ENCODE peak calls at places on chromosome 4, in ten cellular contexts. One of them, this sample, is unnamed.

GRCh38 chr4:87065016-87065415 is 130.2 kb downstream of the AFF1 start:
- DNase-seq in frontal cortex: no peak
- DNase-seq in K562: no peak
- DNase-seq in uterus: no peak
- DNase-seq in stromal cell of bone marrow: no peak
- DNase-seq in stimulated activated CD4-positive, alpha-beta T cell treated with anti-CD3 and anti-CD28 coated beads, Interleukin-15, amount 100 ng/mL, for 1 hour: no peak
- DNase-seq in CD4-positive, CD25-positive, alpha-beta regulatory T cell: no peak
- DNase-seq in ureter: no peak
- DNase-seq in fibroblast of villous mesenchyme: no peak
- DNase-seq in hypothalamus: no peak
- DNase-seq in this sample: no peak

GRCh38 chr4:150236626-150237025 is 158.4 kb downstream of the DCLK2 start:
- DNase-seq in frontal cortex: no peak
- DNase-seq in K562: no peak
- DNase-seq in uterus: no peak
- DNase-seq in stromal cell of bone marrow: no peak
- DNase-seq in stimulated activated CD4-positive, alpha-beta T cell treated with anti-CD3 and anti-CD28 coated beads, Interleukin-15, amount 100 ng/mL, for 1 hour: no peak
- DNase-seq in CD4-positive, CD25-positive, alpha-beta regulatory T cell: no peak
- DNase-seq in ureter: no peak
- DNase-seq in fibroblast of villous mesenchyme: no peak
- DNase-seq in hypothalamus: no peak
- DNase-seq in this sample: no peak

GRCh38 chr4:6746721-6747689 is 31.0 kb downstream of the BLOC1S4 start:
- DNase-seq in frontal cortex: no peak
- DNase-seq in K562: no peak
- DNase-seq in uterus: no peak
- DNase-seq in stromal cell of bone marrow: no peak
- DNase-seq in stimulated activated CD4-positive, alpha-beta T cell treated with anti-CD3 and anti-CD28 coated beads, Interleukin-15, amount 100 ng/mL, for 1 hour: no peak
- DNase-seq in CD4-positive, CD25-positive, alpha-beta regulatory T cell: no peak
- DNase-seq in ureter: peak
- DNase-seq in fibroblast of villous mesenchyme: no peak
- DNase-seq in hypothalamus: no peak
- DNase-seq in this sample: no peak

GRCh38 chr4:115841873-115842272 is 728.5 kb upstream of the NDST4 start:
- DNase-seq in frontal cortex: no peak
- DNase-seq in K562: no peak
- DNase-seq in uterus: no peak
- DNase-seq in stromal cell of bone marrow: no peak
- DNase-seq in stimulated activated CD4-positive, alpha-beta T cell treated with anti-CD3 and anti-CD28 coated beads, Interleukin-15, amount 100 ng/mL, for 1 hour: no peak
- DNase-seq in CD4-positive, CD25-positive, alpha-beta regulatory T cell: no peak
- DNase-seq in ureter: no peak
- DNase-seq in fibroblast of villous mesenchyme: no peak
- DNase-seq in hypothalamus: no peak
- DNase-seq in this sample: no peak

GRCh38 chr4:22457348-22457747 is 58.5 kb downstream of the ADGRA3 start:
- DNase-seq in frontal cortex: no peak
- DNase-seq in K562: no peak
- DNase-seq in uterus: no peak
- DNase-seq in stromal cell of bone marrow: no peak
- DNase-seq in stimulated activated CD4-positive, alpha-beta T cell treated with anti-CD3 and anti-CD28 coated beads, Interleukin-15, amount 100 ng/mL, for 1 hour: no peak
- DNase-seq in CD4-positive, CD25-positive, alpha-beta regulatory T cell: no peak
- DNase-seq in ureter: no peak
- DNase-seq in fibroblast of villous mesenchyme: no peak
- DNase-seq in hypothalamus: no peak
- DNase-seq in this sample: no peak

GRCh38 chr4:111066001-111066400 is 443.1 kb upstream of the PITX2 start:
- DNase-seq in frontal cortex: no peak
- DNase-seq in K562: no peak
- DNase-seq in uterus: no peak
- DNase-seq in stromal cell of bone marrow: no peak
- DNase-seq in stimulated activated CD4-positive, alpha-beta T cell treated with anti-CD3 and anti-CD28 coated beads, Interleukin-15, amount 100 ng/mL, for 1 hour: no peak
- DNase-seq in CD4-positive, CD25-positive, alpha-beta regulatory T cell: no peak
- DNase-seq in ureter: no peak
- DNase-seq in fibroblast of villous mesenchyme: no peak
- DNase-seq in hypothalamus: no peak
- DNase-seq in this sample: no peak

GRCh38 chr4:182975806-182976205 is 58.6 kb upstream of the DCTD start:
- DNase-seq in frontal cortex: no peak
- DNase-seq in K562: peak
- DNase-seq in uterus: no peak
- DNase-seq in stromal cell of bone marrow: peak
- DNase-seq in stimulated activated CD4-positive, alpha-beta T cell treated with anti-CD3 and anti-CD28 coated beads, Interleukin-15, amount 100 ng/mL, for 1 hour: no peak
- DNase-seq in CD4-positive, CD25-positive, alpha-beta regulatory T cell: peak
- DNase-seq in ureter: no peak
- DNase-seq in fibroblast of villous mesenchyme: peak
- DNase-seq in hypothalamus: no peak
- DNase-seq in this sample: no peak

GRCh38 chr4:78954048-78954666 is 14.9 kb upstream of the PAQR3 start:
- DNase-seq in frontal cortex: no peak
- DNase-seq in K562: peak
- DNase-seq in uterus: no peak
- DNase-seq in stromal cell of bone marrow: no peak
- DNase-seq in stimulated activated CD4-positive, alpha-beta T cell treated with anti-CD3 and anti-CD28 coated beads, Interleukin-15, amount 100 ng/mL, for 1 hour: no peak
- DNase-seq in CD4-positive, CD25-positive, alpha-beta regulatory T cell: peak
- DNase-seq in ureter: no peak
- DNase-seq in fibroblast of villous mesenchyme: no peak
- DNase-seq in hypothalamus: no peak
- DNase-seq in this sample: no peak

GRCh38 chr4:89561051-89561450 is 253.5 kb upstream of the GPRIN3 start:
- DNase-seq in frontal cortex: no peak
- DNase-seq in K562: no peak
- DNase-seq in uterus: no peak
- DNase-seq in stromal cell of bone marrow: no peak
- DNase-seq in stimulated activated CD4-positive, alpha-beta T cell treated with anti-CD3 and anti-CD28 coated beads, Interleukin-15, amount 100 ng/mL, for 1 hour: no peak
- DNase-seq in CD4-positive, CD25-positive, alpha-beta regulatory T cell: no peak
- DNase-seq in ureter: no peak
- DNase-seq in fibroblast of villous mesenchyme: no peak
- DNase-seq in hypothalamus: no peak
- DNase-seq in this sample: no peak

GRCh38 chr4:42280327-42281095 is 116.8 kb upstream of the SHISA3 start:
- DNase-seq in frontal cortex: no peak
- DNase-seq in K562: peak
- DNase-seq in uterus: no peak
- DNase-seq in stromal cell of bone marrow: no peak
- DNase-seq in stimulated activated CD4-positive, alpha-beta T cell treated with anti-CD3 and anti-CD28 coated beads, Interleukin-15, amount 100 ng/mL, for 1 hour: no peak
- DNase-seq in CD4-positive, CD25-positive, alpha-beta regulatory T cell: peak
- DNase-seq in ureter: no peak
- DNase-seq in fibroblast of villous mesenchyme: peak
- DNase-seq in hypothalamus: no peak
- DNase-seq in this sample: no peak

GRCh38 chr4:10733486-10733885 is 48.9 kb upstream of the CLNK start:
- DNase-seq in frontal cortex: no peak
- DNase-seq in K562: no peak
- DNase-seq in uterus: no peak
- DNase-seq in stromal cell of bone marrow: no peak
- DNase-seq in stimulated activated CD4-positive, alpha-beta T cell treated with anti-CD3 and anti-CD28 coated beads, Interleukin-15, amount 100 ng/mL, for 1 hour: no peak
- DNase-seq in CD4-positive, CD25-positive, alpha-beta regulatory T cell: no peak
- DNase-seq in ureter: no peak
- DNase-seq in fibroblast of villous mesenchyme: no peak
- DNase-seq in hypothalamus: no peak
- DNase-seq in this sample: no peak

GRCh38 chr4:76579596-76580375 is 144.8 kb downstream of the SHROOM3 start:
- DNase-seq in frontal cortex: no peak
- DNase-seq in K562: no peak
- DNase-seq in uterus: no peak
- DNase-seq in stromal cell of bone marrow: no peak
- DNase-seq in stimulated activated CD4-positive, alpha-beta T cell treated with anti-CD3 and anti-CD28 coated beads, Interleukin-15, amount 100 ng/mL, for 1 hour: no peak
- DNase-seq in CD4-positive, CD25-positive, alpha-beta regulatory T cell: no peak
- DNase-seq in ureter: no peak
- DNase-seq in fibroblast of villous mesenchyme: no peak
- DNase-seq in hypothalamus: no peak
- DNase-seq in this sample: no peak

GRCh38 chr4:176193898-176194297 is 1.5 kb downstream of the SPATA4 start:
- DNase-seq in frontal cortex: no peak
- DNase-seq in K562: no peak
- DNase-seq in uterus: no peak
- DNase-seq in stromal cell of bone marrow: peak
- DNase-seq in stimulated activated CD4-positive, alpha-beta T cell treated with anti-CD3 and anti-CD28 coated beads, Interleukin-15, amount 100 ng/mL, for 1 hour: peak
- DNase-seq in CD4-positive, CD25-positive, alpha-beta regulatory T cell: peak
- DNase-seq in ureter: no peak
- DNase-seq in fibroblast of villous mesenchyme: peak
- DNase-seq in hypothalamus: no peak
- DNase-seq in this sample: peak

GRCh38 chr4:97942137-97942536 is 201.1 kb downstream of the STPG2 start:
- DNase-seq in frontal cortex: no peak
- DNase-seq in K562: no peak
- DNase-seq in uterus: no peak
- DNase-seq in stromal cell of bone marrow: no peak
- DNase-seq in stimulated activated CD4-positive, alpha-beta T cell treated with anti-CD3 and anti-CD28 coated beads, Interleukin-15, amount 100 ng/mL, for 1 hour: no peak
- DNase-seq in CD4-positive, CD25-positive, alpha-beta regulatory T cell: no peak
- DNase-seq in ureter: no peak
- DNase-seq in fibroblast of villous mesenchyme: no peak
- DNase-seq in hypothalamus: no peak
- DNase-seq in this sample: no peak